ENCODE peak calls at places on chromosomes 13 and 19, in five cellular contexts. I, D, L, N and P are unnamed samples. For H3K27me3, the result is how much of the 10 kb centered on the place peaks cover.

GRCh38 chr13:36086117-36086516 is 45.1 kb downstream of the DCLK1 start:
- DNase-seq in I (no peak), D (no peak), L (no peak), N (no peak), P (no peak)

GRCh38 chr19:4066682-4067395 is at the start of gene ZBTB7A:
- DNase-seq in I (no peak), D (peak), L (peak), N (peak), P (peak)

GRCh38 chr19:31749231-31749630 is 400.0 kb upstream of the TSHZ3 start:
- DNase-seq in I (peak), D (no peak), L (no peak), N (no peak), P (no peak)

GRCh38 chr13:46641274-46642081 is 88.5 kb downstream of the LRCH1 start:
- DNase-seq in I (no peak), D (no peak), L (no peak), N (no peak), P (peak)

GRCh38 chr13:48859168-48860105 is 116.3 kb upstream of the FNDC3A start:
- DNase-seq in I (peak), D (no peak), L (peak), N (no peak), P (no peak)

GRCh38 chr19:42512130-42512636 is 16.1 kb downstream of the CEACAM1 start:
- DNase-seq in I (peak), D (no peak), L (no peak), N (no peak), P (no peak)

GRCh38 chr13:109198585-109198984 is 569.2 kb downstream of the MYO16 start:
- DNase-seq in I (no peak), D (no peak), L (no peak), N (no peak), P (no peak)

GRCh38 chr13:66313408-66313807 is 916.7 kb downstream of the PCDH9 start:
- DNase-seq in I (no peak), D (no peak), L (no peak), N (no peak), P (no peak)

GRCh38 chr19:54351474-54351873 is 12.5 kb upstream of the LILRA4 start:
- DNase-seq in I (no peak), D (no peak), L (no peak), N (no peak), P (no peak)

GRCh38 chr19:17590780-17591688 is 35.6 kb downstream of the COLGALT1 start:
- DNase-seq in I (no peak), D (no peak), L (no peak), N (no peak), P (no peak)

GRCh38 chr13:24148414-24149305 is 11.9 kb upstream of the SPATA13 start:
- DNase-seq in I (no peak), D (peak), L (peak), N (no peak), P (peak)

GRCh38 chr13:66468656-66469055 is 761.5 kb downstream of the PCDH9 start:
- DNase-seq in I (no peak), D (no peak), L (no peak), N (no peak), P (no peak)

GRCh38 chr13:113633485-113633873 is 24.5 kb downstream of the ATP4B start:
- DNase-seq in I (no peak), D (no peak), L (no peak), N (peak), P (no peak)

GRCh38 chr13:76570485-76570884 is 315.7 kb downstream of the KCTD12 start:
- DNase-seq in I (no peak), D (no peak), L (no peak), N (no peak), P (no peak)

GRCh38 chr19:42197375-42197817 is 20.1 kb downstream of the DEDD2 start:
- DNase-seq in I (no peak), D (no peak), L (no peak), N (no peak), P (no peak)

GRCh38 chr13:93554514-93554913 is 327.9 kb downstream of the GPC6 start:
- DNase-seq in I (no peak), D (no peak), L (no peak), N (no peak), P (no peak)

GRCh38 chr13:98984118-98984517 is 6.3 kb upstream of the DOCK9 start:
- DNase-seq in I (no peak), D (peak), L (no peak), N (no peak), P (no peak)

GRCh38 chr19:10009269-10009665 is 1.0 kb downstream of the COL5A3 start:
- DNase-seq in I (peak), D (no peak), L (peak), N (no peak), P (peak)

GRCh38 chr13:112510002-112510780 is 77.8 kb downstream of the TUBGCP3 start:
- DNase-seq in I (no peak), D (peak), L (no peak), N (no peak), P (no peak)

GRCh38 chr19:1401138-1401888 is at the start of gene GAMT:
- DNase-seq in I (no peak), D (no peak), L (peak), N (peak), P (no peak)

GRCh38 chr19:41295506-41295905 is 14.5 kb upstream of the CCDC97 start:
- DNase-seq in I (no peak), D (no peak), L (no peak), N (no peak), P (no peak)

GRCh38 chr13:99721606-99722384 is 220.5 kb downstream of the TM9SF2 start:
- DNase-seq in I (no peak), D (no peak), L (no peak), N (no peak), P (no peak)

GRCh38 chr19:804419-805160 is 7.3 kb downstream of the PTBP1 start:
- DNase-seq in I (no peak), D (no peak), L (no peak), N (no peak), P (no peak)

GRCh38 chr13:113059891-113060290 is 45.7 kb upstream of the F7 start:
- DNase-seq in I (no peak), D (no peak), L (no peak), N (peak), P (no peak)

GRCh38 chr13:81442904-81443303 is 1102.0 kb upstream of the SPRY2 start:
- DNase-seq in I (no peak), D (no peak), L (no peak), N (no peak), P (no peak)

GRCh38 chr13:112450567-112451240 is 74.5 kb downstream of the SPACA7 start:
- DNase-seq in I (peak), D (no peak), L (no peak), N (peak), P (peak)

GRCh38 chr19:48480151-48480475 is 10.9 kb downstream of the CYTH2 start:
- DNase-seq in I (no peak), D (peak), L (peak), N (peak), P (peak)

GRCh38 chr19:1416014-1416841 is 8.8 kb downstream of the DAZAP1 start:
- DNase-seq in I (no peak), D (no peak), L (no peak), N (no peak), P (no peak)

GRCh38 chr13:41905600-41906254 is 55.2 kb downstream of the VWA8 start:
- DNase-seq in I (no peak), D (no peak), L (no peak), N (no peak), P (no peak)

GRCh38 chr13:45510671-45511070 is 45.9 kb downstream of the COG3 start:
- DNase-seq in I (no peak), D (no peak), L (no peak), N (no peak), P (no peak)

GRCh38 chr19:50510700-50511068 is 307 bp downstream of the JOSD2 start:
- DNase-seq in I (peak), D (no peak), L (no peak), N (no peak), P (no peak)

GRCh38 chr13:82739881-82740280 is 1142.4 kb downstream of the SLITRK1 start:
- DNase-seq in I (no peak), D (no peak), L (no peak), N (peak), P (no peak)

GRCh38 chr13:68736961-68737360 is 1370.7 kb upstream of the ATXN8OS start:
- DNase-seq in I (no peak), D (no peak), L (no peak), N (no peak), P (no peak)

GRCh38 chr19:48961051-48961649 is 4.0 kb upstream of the FTL start:
- DNase-seq in I (no peak), D (no peak), L (peak), N (peak), P (no peak)

GRCh38 chr19:8881512-8881911 is 49.3 kb downstream of the MBD3L1 start:
- DNase-seq in I (no peak), D (no peak), L (no peak), N (no peak), P (no peak)

GRCh38 chr19:55460670-55461258 is 678 bp downstream of the ISOC2 start:
- DNase-seq in I (peak), D (peak), L (peak), N (peak), P (peak)

GRCh38 chr19:17451820-17452219 is 3.4 kb upstream of the TMEM221 start:
- DNase-seq in I (no peak), D (no peak), L (no peak), N (no peak), P (no peak)

GRCh38 chr19:46823049-46823448 is 27.6 kb downstream of the AP2S1 start:
- DNase-seq in I (no peak), D (no peak), L (no peak), N (no peak), P (no peak)

GRCh38 chr13:27796544-27797227 is 4.4 kb downstream of the GSX1 start:
- DNase-seq in I (no peak), D (no peak), L (no peak), N (no peak), P (no peak)

GRCh38 chr13:27797228-27797624 is 4.9 kb downstream of the GSX1 start:
- DNase-seq in I (no peak), D (no peak), L (no peak), N (no peak), P (no peak)

GRCh38 chr13:27794921-27795717 is 2.8 kb downstream of the GSX1 start:
- DNase-seq in I (no peak), D (no peak), L (no peak), N (no peak), P (no peak)

GRCh38 chr13:27794075-27794691 is 1.9 kb downstream of the GSX1 start:
- DNase-seq in I (no peak), D (no peak), L (no peak), N (no peak), P (no peak)

GRCh38 chr13:27795718-27796019 is 3.4 kb downstream of the GSX1 start:
- DNase-seq in I (no peak), D (no peak), L (no peak), N (no peak), P (no peak)
- H3K27me3 ChIP-seq in I (under half), D (half or more), L (half or more), N (half or more), P (half or more)

DNA sequence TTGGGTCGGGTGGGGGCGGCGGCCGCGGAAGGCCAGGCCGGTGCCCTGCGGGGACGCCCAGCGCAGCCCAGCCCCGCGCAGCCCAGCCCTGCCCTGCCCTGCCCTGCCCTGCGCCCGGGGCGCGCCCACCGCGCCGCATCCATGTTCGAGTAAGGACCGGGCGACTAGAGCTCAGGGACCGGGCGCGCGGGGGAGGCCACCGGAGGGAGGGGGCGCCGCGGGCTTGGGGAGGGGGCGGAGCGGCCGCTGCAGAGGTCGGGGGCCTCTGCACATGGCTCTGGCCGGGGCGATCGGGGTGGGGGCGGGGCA is 169 bp downstream of the GRAMD1A start:
- DNase-seq in I (no peak), D (no peak), L (no peak), N (no peak), P (no peak)
- TF ChIP-seq POLR2A in I (no peak), D (peak), L (no peak), N (no peak), P (no peak)

GRCh38 chr19:35156673-35157014 is 2.1 kb downstream of the FXYD5 start:
- DNase-seq in I (no peak), D (no peak), L (no peak), N (no peak), P (no peak)

GRCh38 chr19:35153701-35154534 is 617 bp upstream of the FXYD5 start:
- DNase-seq in I (no peak), D (no peak), L (peak), N (peak), P (peak)

GRCh38 chr19:35155981-35156672 is 1.6 kb downstream of the FXYD5 start:
- DNase-seq in I (no peak), D (no peak), L (no peak), N (no peak), P (no peak)

GRCh38 chr19:35155441-35155840 is 906 bp downstream of the FXYD5 start:
- DNase-seq in I (no peak), D (no peak), L (no peak), N (no peak), P (no peak)

GRCh38 chr19:35154535-35155406 is at the start of gene FXYD5:
- DNase-seq in I (no peak), D (no peak), L (peak), N (peak), P (peak)
- TF ChIP-seq POLR2AphosphoS5 in I (no peak), D (no peak), L (peak), N (peak), P (peak)

DNA sequence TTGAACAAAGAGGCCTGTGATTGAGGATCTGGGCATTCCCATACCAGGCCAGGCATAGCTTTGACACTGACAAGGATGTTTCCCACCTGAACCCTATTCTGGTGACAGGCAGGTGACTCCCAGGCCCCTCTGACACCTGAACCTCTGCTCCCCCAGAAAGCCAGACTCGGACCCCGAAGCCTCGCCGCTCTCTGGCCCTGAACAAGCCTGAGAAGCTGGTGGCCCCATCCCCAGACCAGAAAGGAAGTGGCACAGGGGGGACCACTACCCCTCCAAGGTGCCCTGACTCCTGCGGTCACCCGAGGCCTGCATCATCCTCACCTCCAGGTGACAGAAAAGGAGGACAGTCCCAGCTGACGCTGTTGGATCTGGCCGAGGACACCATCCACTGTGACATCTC is 14.7 kb downstream of the SIX5 start:
- DNase-seq in I (no peak), D (no peak), L (no peak), N (no peak), P (no peak)
- H3K27me3 ChIP-seq in I (under half), D (under half), L (under half), N (under half), P (under half)

GRCh38 chr19:2424686-2425621 is 2.4 kb downstream of the TIMM13 start:
- DNase-seq in I (no peak), D (no peak), L (no peak), N (peak), P (peak)
- TF ChIP-seq POLR2A in I (no peak), D (no peak), L (no peak), N (no peak), P (no peak)

DNA sequence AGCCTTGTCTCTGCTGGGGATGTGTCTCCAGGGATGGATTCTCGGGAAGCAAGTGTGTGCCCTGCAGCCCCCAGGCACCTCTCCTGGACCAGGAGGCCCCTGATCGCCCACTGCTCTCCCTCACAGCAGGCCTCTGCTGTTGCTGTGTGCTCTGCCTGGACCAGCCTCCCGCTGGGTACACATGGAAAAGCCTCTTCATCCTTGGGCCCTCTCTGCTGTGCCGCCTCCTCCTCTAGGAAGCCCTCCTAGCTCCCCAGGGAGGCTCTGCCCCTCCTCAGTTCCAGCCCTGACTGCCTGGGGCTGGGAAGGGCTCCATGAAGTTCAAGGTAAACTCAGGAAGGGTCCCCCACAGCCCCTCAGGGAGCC is 12.0 kb downstream of the NDUFA11 start:
- DNase-seq in I (no peak), D (no peak), L (no peak), N (no peak), P (no peak)
- TF ChIP-seq POLR2AphosphoS5 in I (no peak), D (no peak), L (no peak), N (peak), P (no peak)

GRCh38 chr19:13876834-13877233 is at the start of gene NANOS3:
- DNase-seq in I (no peak), D (no peak), L (no peak), N (no peak), P (no peak)

GRCh38 chr19:13875824-13876223 is 1.1 kb upstream of the NANOS3 start:
- DNase-seq in I (no peak), D (no peak), L (no peak), N (no peak), P (no peak)

GRCh38 chr19:13872339-13872694 is 4.6 kb upstream of the NANOS3 start:
- DNase-seq in I (no peak), D (no peak), L (no peak), N (no peak), P (no peak)

GRCh38 chr19:13872695-13873389 is 4.1 kb upstream of the NANOS3 start:
- DNase-seq in I (no peak), D (no peak), L (no peak), N (no peak), P (no peak)

DNA sequence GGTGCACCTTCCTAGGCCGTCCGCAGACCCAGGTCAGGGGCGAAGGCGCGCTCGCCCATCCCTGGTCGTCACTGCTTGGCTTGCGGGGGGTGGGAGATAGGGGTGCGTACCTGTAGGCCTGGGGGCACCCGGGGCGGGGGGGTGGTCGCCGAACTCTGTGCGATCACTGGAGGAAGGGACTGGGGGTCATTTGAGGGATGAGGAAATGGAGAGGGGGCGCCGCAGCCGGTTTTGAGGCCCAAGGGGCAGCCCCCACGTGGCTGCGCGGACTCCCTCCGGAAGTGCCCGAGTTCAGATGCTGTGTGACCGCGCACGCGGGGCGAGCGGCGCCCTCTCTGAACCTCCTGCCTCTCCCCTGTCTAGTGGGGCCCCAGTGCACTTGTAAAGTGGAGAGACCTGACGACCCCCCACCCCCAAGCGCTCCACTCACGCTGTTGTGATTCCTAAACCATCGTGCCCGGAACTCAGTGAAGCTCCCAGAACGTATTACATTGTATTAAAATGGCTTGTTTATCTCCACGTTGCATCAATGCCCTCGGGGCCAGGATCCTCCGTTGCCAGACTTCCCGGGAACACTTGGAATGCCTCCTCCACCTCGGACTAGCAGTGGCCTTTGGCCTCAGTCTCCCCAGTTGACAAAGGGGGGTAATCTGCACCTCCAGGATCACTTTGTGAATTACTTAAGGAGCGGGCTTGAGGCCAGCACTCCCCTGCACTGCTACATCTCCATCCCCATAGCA is 3.0 kb upstream of the NANOS3 start:
- DNase-seq in I (no peak), D (no peak), L (no peak), N (no peak), P (no peak)
- H3K27me3 ChIP-seq in I (under half), D (under half), L (under half), N (under half), P (under half)

GRCh38 chr19:5677156-5677555 is 3.2 kb downstream of the MICOS13 start:
- DNase-seq in I (no peak), D (no peak), L (no peak), N (no peak), P (no peak)

GRCh38 chr19:5677597-5677996 is 2.7 kb downstream of the MICOS13 start:
- DNase-seq in I (no peak), D (no peak), L (no peak), N (no peak), P (no peak)

GRCh38 chr19:5676105-5676671 is 4.1 kb downstream of the MICOS13 start:
- DNase-seq in I (no peak), D (no peak), L (no peak), N (no peak), P (no peak)

GRCh38 chr19:5678071-5678682 is 2.1 kb downstream of the MICOS13 start:
- DNase-seq in I (no peak), D (no peak), L (no peak), N (no peak), P (no peak)

GRCh38 chr19:5676711-5677110 is 3.6 kb downstream of the MICOS13 start:
- DNase-seq in I (no peak), D (no peak), L (no peak), N (no peak), P (no peak)
- TF ChIP-seq POLR2A in I (no peak), D (no peak), L (no peak), N (no peak), P (no peak)